ENCODE peak calls at places on chromosomes 16 and 17, in ten cellular contexts. D is body of pancreas; V is tibial artery; J is OCI-LY7; N is nephron progenitor cell; E is neural progenitor cell; C is CD8-positive, alpha-beta T cell; L is neural crest cell; A is cardiac muscle cell; M is AG04450. H is an unnamed sample.

GRCh38 chr16:77835111-77835510 is 46.7 kb downstream of the VAT1L start:
- DNase-seq in D (no peak), V (no peak), J (no peak), N (no peak), E (no peak), C (no peak), L (no peak), A (no peak), M (no peak), H (no peak)

GRCh38 chr16:24568392-24568791 is 29.0 kb downstream of the RBBP6 start:
- DNase-seq in D (no peak), V (no peak), J (no peak), N (no peak), E (no peak), C (no peak), L (no peak), A (no peak), M (no peak), H (no peak)

GRCh38 chr16:58249388-58249779 is 45.4 kb downstream of the PRSS54 start:
- DNase-seq in D (no peak), V (no peak), J (no peak), N (no peak), E (no peak), C (no peak), L (no peak), A (no peak), M (no peak), H (no peak)

GRCh38 chr16:2884041-2884451 is 1.0 kb downstream of the FLYWCH2 start:
- DNase-seq in D (no peak), V (no peak), J (no peak), N (no peak), E (no peak), C (no peak), L (no peak), A (no peak), M (no peak), H (no peak)

GRCh38 chr16:46789499-46790414 is 41.2 kb downstream of the C16orf87 start:
- DNase-seq in D (peak), V (peak), J (peak), N (peak), E (peak), C (peak), L (peak), A (peak), M (no peak), H (peak)

GRCh38 chr16:83513006-83513755 is 294.6 kb upstream of the HSBP1 start:
- DNase-seq in D (no peak), V (no peak), J (no peak), N (no peak), E (no peak), C (no peak), L (no peak), A (no peak), M (no peak), H (no peak)

GRCh38 chr17:35162755-35163154 is 15.1 kb downstream of the UNC45B start:
- DNase-seq in D (no peak), V (no peak), J (no peak), N (no peak), E (no peak), C (no peak), L (no peak), A (no peak), M (no peak), H (no peak)

GRCh38 chr17:67546578-67547527 is 169.8 kb downstream of the PITPNC1 start:
- DNase-seq in D (peak), V (peak), J (peak), N (no peak), E (no peak), C (no peak), L (no peak), A (no peak), M (no peak), H (peak)

GRCh38 chr16:31071861-31072260 is 2.2 kb downstream of the ZNF668 start:
- DNase-seq in D (no peak), V (no peak), J (no peak), N (no peak), E (peak), C (no peak), L (no peak), A (no peak), M (no peak), H (no peak)

GRCh38 chr17:42210046-42210445 is 15.8 kb upstream of the GHDC start:
- DNase-seq in D (no peak), V (no peak), J (no peak), N (no peak), E (no peak), C (no peak), L (no peak), A (no peak), M (no peak), H (no peak)

GRCh38 chr17:28478940-28479615 is 5.6 kb downstream of the SLC13A2 start:
- DNase-seq in D (no peak), V (no peak), J (no peak), N (no peak), E (no peak), C (no peak), L (no peak), A (no peak), M (no peak), H (no peak)

GRCh38 chr16:49750341-49751011 is 105.4 kb downstream of the ZNF423 start:
- DNase-seq in D (no peak), V (no peak), J (no peak), N (no peak), E (no peak), C (no peak), L (no peak), A (no peak), M (no peak), H (no peak)

GRCh38 chr16:2172688-2173335 is 17.2 kb downstream of the TRAF7 start:
- DNase-seq in D (no peak), V (no peak), J (no peak), N (no peak), E (no peak), C (no peak), L (no peak), A (no peak), M (no peak), H (no peak)

GRCh38 chr17:50107790-50108414 is 12.8 kb downstream of the PDK2 start:
- DNase-seq in D (no peak), V (no peak), J (no peak), N (no peak), E (no peak), C (no peak), L (no peak), A (no peak), M (no peak), H (no peak)

GRCh38 chr17:72120878-72121163 is at the start of gene SOX9:
- DNase-seq in D (peak), V (peak), J (no peak), N (peak), E (peak), C (no peak), L (peak), A (peak), M (peak), H (peak)

GRCh38 chr17:8611135-8611534 is 19.4 kb downstream of the MYH10 start:
- DNase-seq in D (no peak), V (peak), J (no peak), N (no peak), E (no peak), C (no peak), L (no peak), A (no peak), M (no peak), H (no peak)

GRCh38 chr16:46573008-46573833 is 48.0 kb downstream of the SHCBP1 start:
- DNase-seq in D (no peak), V (no peak), J (no peak), N (no peak), E (no peak), C (no peak), L (no peak), A (no peak), M (no peak), H (peak)

GRCh38 chr17:73956595-73957465 is 246.6 kb upstream of the RPL38 start:
- DNase-seq in D (peak), V (no peak), J (peak), N (peak), E (peak), C (peak), L (peak), A (peak), M (no peak), H (peak)

GRCh38 chr17:39357978-39358377 is 43.4 kb downstream of the FBXL20 start:
- DNase-seq in D (no peak), V (no peak), J (no peak), N (no peak), E (peak), C (no peak), L (no peak), A (no peak), M (no peak), H (no peak)

GRCh38 chr17:3004150-3004801 is 59.1 kb downstream of the OR1D5 start:
- DNase-seq in D (peak), V (peak), J (peak), N (no peak), E (no peak), C (peak), L (no peak), A (peak), M (peak), H (peak)

GRCh38 chr17:45895304-45895968 is 1.1 kb downstream of the MAPT start:
- DNase-seq in D (peak), V (no peak), J (no peak), N (peak), E (peak), C (no peak), L (peak), A (peak), M (no peak), H (peak)

GRCh38 chr17:42629420-42630009 is 20.0 kb downstream of the TUBG1 start:
- DNase-seq in D (peak), V (no peak), J (no peak), N (no peak), E (no peak), C (no peak), L (no peak), A (no peak), M (no peak), H (no peak)

GRCh38 chr16:3732171-3732570 is 14.8 kb upstream of the TRAP1 start:
- DNase-seq in D (no peak), V (no peak), J (no peak), N (no peak), E (no peak), C (no peak), L (no peak), A (no peak), M (no peak), H (no peak)

GRCh38 chr16:49855280-49855821 is 561 bp downstream of the ZNF423 start:
- DNase-seq in D (peak), V (peak), J (peak), N (peak), E (peak), C (peak), L (peak), A (peak), M (peak), H (peak)

GRCh38 chr17:32496348-32497078 is 9.7 kb downstream of the CDK5R1 start:
- DNase-seq in D (no peak), V (no peak), J (no peak), N (no peak), E (no peak), C (no peak), L (no peak), A (peak), M (peak), H (no peak)

GRCh38 chr17:2362881-2363280 is 25.6 kb downstream of the SGSM2 start:
- DNase-seq in D (no peak), V (no peak), J (no peak), N (no peak), E (no peak), C (no peak), L (no peak), A (no peak), M (no peak), H (no peak)

GRCh38 chr16:75340715-75341500 is 89.5 kb upstream of the BCAR1 start:
- DNase-seq in D (no peak), V (no peak), J (no peak), N (no peak), E (no peak), C (no peak), L (no peak), A (peak), M (no peak), H (no peak)

GRCh38 chr17:42680331-42680808 is 1.3 kb downstream of the CCR10 start:
- DNase-seq in D (no peak), V (peak), J (peak), N (no peak), E (no peak), C (no peak), L (no peak), A (no peak), M (no peak), H (peak)

GRCh38 chr17:6514371-6514770 is 42.0 kb downstream of the PITPNM3 start:
- DNase-seq in D (no peak), V (no peak), J (no peak), N (no peak), E (no peak), C (no peak), L (no peak), A (no peak), M (no peak), H (no peak)
- TF ChIP-seq CTCF in D (no peak), V (no peak), J (no peak), N (no peak), E (no peak), C (no peak), L (no peak), A (no peak), M (no peak), H (no peak)

DNA sequence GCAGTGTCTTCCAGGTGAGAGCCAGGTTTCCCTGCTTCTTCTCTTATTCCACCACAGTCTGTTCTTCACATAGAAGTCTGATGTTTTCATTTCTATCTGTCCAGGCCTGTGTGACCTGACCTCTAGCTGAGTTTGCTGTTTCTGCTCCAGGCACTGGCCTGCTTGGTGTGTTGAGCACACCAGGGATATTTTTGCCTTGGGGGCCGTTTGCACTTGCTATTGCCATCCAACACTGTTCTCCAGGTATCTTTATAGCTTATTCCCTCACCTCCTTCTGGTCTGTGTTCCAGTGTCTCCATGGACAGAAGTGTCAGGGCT is 41.4 kb downstream of the MRTFB start:
- DNase-seq in D (no peak), V (no peak), J (no peak), N (no peak), E (no peak), C (no peak), L (no peak), A (no peak), M (no peak), H (no peak)
- TF ChIP-seq CTCF in D (no peak), V (no peak), J (no peak), N (no peak), E (no peak), C (no peak), L (no peak), A (no peak), M (no peak), H (no peak)

GRCh38 chr16:23013484-23013883 is 135.8 kb downstream of the USP31 start:
- DNase-seq in D (no peak), V (no peak), J (peak), N (no peak), E (peak), C (no peak), L (no peak), A (no peak), M (no peak), H (no peak)
- TF ChIP-seq CTCF in D (no peak), V (no peak), J (peak), N (no peak), E (peak), C (no peak), L (peak), A (no peak), M (peak), H (no peak)

DNA sequence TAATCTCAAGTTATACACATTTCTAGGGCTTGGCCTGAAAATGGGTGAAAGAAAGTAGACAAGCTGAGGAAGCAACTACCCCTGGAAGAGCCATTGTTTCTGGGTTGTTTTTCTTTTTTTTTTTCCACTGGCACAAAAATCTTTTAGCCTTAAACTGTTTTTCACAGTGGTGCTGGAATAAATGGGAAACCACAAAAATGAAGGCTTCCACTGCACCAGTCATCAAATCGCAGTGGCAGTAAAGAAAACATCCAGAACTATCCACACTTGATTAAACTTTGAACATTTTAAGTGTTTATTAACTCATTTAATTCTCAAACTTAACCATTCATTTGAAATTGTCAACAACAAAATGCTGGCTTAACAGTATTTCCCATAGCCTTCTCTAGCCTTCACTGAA is 14.3 kb downstream of the CMTM4 start:
- DNase-seq in D (no peak), V (no peak), J (no peak), N (no peak), E (no peak), C (no peak), L (no peak), A (no peak), M (no peak), H (no peak)
- TF ChIP-seq CTCF in D (no peak), V (no peak), J (no peak), N (no peak), E (no peak), C (no peak), L (no peak), A (no peak), M (no peak), H (no peak)

DNA sequence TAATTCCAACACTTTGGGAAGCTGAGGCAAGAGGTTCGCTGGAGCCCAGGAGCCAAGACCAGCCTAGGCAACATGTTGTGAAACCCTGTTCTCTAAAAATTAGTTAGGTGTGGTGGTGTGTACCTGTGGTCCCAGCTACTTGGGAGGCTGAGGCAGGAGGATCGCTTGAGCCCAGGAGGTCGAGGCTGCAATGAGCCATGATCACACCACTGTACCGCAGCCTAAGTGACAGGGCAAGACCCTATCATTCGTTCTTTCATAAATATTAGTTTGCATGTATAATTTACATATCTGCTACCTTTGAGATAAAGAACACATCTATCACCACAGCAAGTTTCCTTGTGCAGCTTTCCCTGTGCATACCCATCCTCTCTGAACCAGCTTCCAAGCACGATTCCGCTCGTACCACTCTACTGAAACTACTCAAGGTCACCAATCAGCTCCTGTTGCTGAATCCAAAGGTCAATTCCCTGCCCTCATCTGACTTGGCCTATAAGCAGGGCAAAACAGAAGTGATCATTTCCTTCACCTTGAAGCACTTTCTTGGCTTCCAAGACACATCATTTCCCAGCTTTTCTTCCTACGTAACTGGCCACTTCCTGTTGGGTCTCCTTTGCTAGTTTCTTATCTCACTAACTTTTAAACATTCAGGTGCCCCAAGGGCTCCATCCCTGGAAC is 49.1 kb downstream of the GRB2 start:
- DNase-seq in D (no peak), V (no peak), J (no peak), N (no peak), E (no peak), C (no peak), L (no peak), A (no peak), M (no peak), H (no peak)
- TF ChIP-seq CTCF in D (no peak), V (no peak), J (no peak), N (no peak), E (no peak), C (no peak), L (no peak), A (no peak), M (no peak), H (no peak)

GRCh38 chr16:67149276-67150057 is 1.3 kb downstream of the B3GNT9 start:
- DNase-seq in D (no peak), V (no peak), J (no peak), N (no peak), E (no peak), C (no peak), L (no peak), A (no peak), M (no peak), H (no peak)
- TF ChIP-seq CTCF in D (no peak), V (no peak), J (no peak), N (no peak), E (no peak), C (no peak), L (no peak), A (no peak), M (no peak), H (no peak)

DNA sequence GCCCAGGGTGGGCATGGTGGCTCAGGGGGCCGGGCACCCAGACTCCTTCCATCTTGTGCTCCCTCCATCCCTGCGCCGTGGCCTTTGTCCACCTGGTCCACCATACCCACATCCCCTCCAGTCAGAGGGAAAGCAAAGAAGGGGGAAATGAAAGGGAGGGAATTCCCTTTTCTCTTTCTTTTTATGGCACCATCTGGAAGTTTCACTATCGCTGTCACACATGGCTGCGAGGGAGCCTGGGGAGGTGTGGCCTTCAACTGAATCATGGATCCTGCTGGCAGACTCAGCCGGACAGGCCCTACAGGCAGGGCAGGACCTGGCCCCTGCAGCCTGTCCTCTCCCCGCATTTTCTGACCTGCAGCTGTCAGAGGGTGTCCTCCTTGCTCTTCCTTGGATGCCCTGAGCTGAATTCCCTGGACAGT is 6.2 kb downstream of the SLC12A3 start:
- DNase-seq in D (peak), V (no peak), J (no peak), N (no peak), E (no peak), C (no peak), L (no peak), A (no peak), M (no peak), H (peak)
- TF ChIP-seq CTCF in D (no peak), V (no peak), J (no peak), N (no peak), E (no peak), C (no peak), L (no peak), A (no peak), M (no peak), H (no peak)

GRCh38 chr17:51850206-51850605 is 308.3 kb downstream of the CA10 start:
- DNase-seq in D (no peak), V (no peak), J (no peak), N (no peak), E (peak), C (no peak), L (no peak), A (no peak), M (no peak), H (no peak)
- TF ChIP-seq CTCF in D (no peak), V (no peak), J (peak), N (no peak), E (peak), C (no peak), L (peak), A (no peak), M (no peak), H (no peak)